ENCODE peak calls at places on chromosomes 4 and X, in nine cellular contexts. One of them, this sample, is unnamed.

GRCh38 chr4:186216465-186217024 is 10.8 kb upstream of the KLKB1 start:
- DNase-seq in body of pancreas: no peak
- DNase-seq in OCI-LY7: no peak
- DNase-seq in fibroblast of the aortic adventitia: peak
- DNase-seq in ovary: no peak
- DNase-seq in astrocyte of the spinal cord: no peak
- DNase-seq in endodermal cell: no peak
- DNase-seq in brain microvascular endothelial cell: peak
- DNase-seq in BE2C: no peak
- DNase-seq in this sample: no peak

GRCh38 chrX:32842053-32842452 is 369.3 kb downstream of the DMD start:
- DNase-seq in brain microvascular endothelial cell: no peak
- DNase-seq in ovary: no peak
- DNase-seq in astrocyte of the spinal cord: no peak
- DNase-seq in BE2C: no peak
- DNase-seq in fibroblast of the aortic adventitia: no peak
- DNase-seq in endodermal cell: no peak
- DNase-seq in OCI-LY7: no peak
- DNase-seq in body of pancreas: no peak
- DNase-seq in this sample: no peak

GRCh38 chrX:56314334-56314733 is 82.2 kb downstream of the KLF8 start:
- DNase-seq in OCI-LY7: no peak
- DNase-seq in body of pancreas: no peak
- DNase-seq in endodermal cell: no peak
- DNase-seq in BE2C: no peak
- DNase-seq in fibroblast of the aortic adventitia: no peak
- DNase-seq in astrocyte of the spinal cord: no peak
- DNase-seq in brain microvascular endothelial cell: no peak
- DNase-seq in ovary: no peak
- DNase-seq in this sample: no peak

GRCh38 chrX:112043997-112044396 is 38.6 kb downstream of the TRPC5 start:
- DNase-seq in fibroblast of the aortic adventitia: no peak
- DNase-seq in endodermal cell: no peak
- DNase-seq in OCI-LY7: peak
- DNase-seq in ovary: no peak
- DNase-seq in body of pancreas: no peak
- DNase-seq in BE2C: no peak
- DNase-seq in astrocyte of the spinal cord: no peak
- DNase-seq in brain microvascular endothelial cell: no peak
- DNase-seq in this sample: no peak

GRCh38 chr4:188959424-188959823 is 820.2 kb downstream of the TRIML1 start:
- DNase-seq in brain microvascular endothelial cell: no peak
- DNase-seq in ovary: no peak
- DNase-seq in fibroblast of the aortic adventitia: no peak
- DNase-seq in astrocyte of the spinal cord: no peak
- DNase-seq in OCI-LY7: no peak
- DNase-seq in endodermal cell: no peak
- DNase-seq in body of pancreas: no peak
- DNase-seq in BE2C: no peak
- DNase-seq in this sample: no peak

GRCh38 chr4:10866691-10867090 is 182.1 kb upstream of the CLNK start:
- DNase-seq in ovary: no peak
- DNase-seq in body of pancreas: no peak
- DNase-seq in BE2C: no peak
- DNase-seq in astrocyte of the spinal cord: no peak
- DNase-seq in fibroblast of the aortic adventitia: no peak
- DNase-seq in brain microvascular endothelial cell: no peak
- DNase-seq in OCI-LY7: no peak
- DNase-seq in endodermal cell: no peak
- DNase-seq in this sample: no peak

GRCh38 chr4:113757486-113757885 is 4.1 kb downstream of the CAMK2D start:
- DNase-seq in body of pancreas: no peak
- DNase-seq in astrocyte of the spinal cord: no peak
- DNase-seq in BE2C: no peak
- DNase-seq in endodermal cell: no peak
- DNase-seq in ovary: no peak
- DNase-seq in fibroblast of the aortic adventitia: no peak
- DNase-seq in OCI-LY7: no peak
- DNase-seq in brain microvascular endothelial cell: no peak
- DNase-seq in this sample: no peak

GRCh38 chr4:112038861-112039260 is 106.4 kb upstream of the FAM241A start:
- DNase-seq in body of pancreas: no peak
- DNase-seq in OCI-LY7: no peak
- DNase-seq in endodermal cell: no peak
- DNase-seq in brain microvascular endothelial cell: peak
- DNase-seq in fibroblast of the aortic adventitia: peak
- DNase-seq in astrocyte of the spinal cord: peak
- DNase-seq in BE2C: no peak
- DNase-seq in ovary: no peak
- DNase-seq in this sample: no peak

GRCh38 chr4:4362991-4363697 is 23.8 kb upstream of the NSG1 start:
- DNase-seq in brain microvascular endothelial cell: peak
- DNase-seq in ovary: no peak
- DNase-seq in endodermal cell: no peak
- DNase-seq in astrocyte of the spinal cord: peak
- DNase-seq in OCI-LY7: no peak
- DNase-seq in BE2C: no peak
- DNase-seq in fibroblast of the aortic adventitia: no peak
- DNase-seq in body of pancreas: no peak
- DNase-seq in this sample: no peak

GRCh38 chr4:25818293-25819240 is 44.2 kb downstream of the SEL1L3 start:
- DNase-seq in ovary: no peak
- DNase-seq in fibroblast of the aortic adventitia: peak
- DNase-seq in OCI-LY7: no peak
- DNase-seq in body of pancreas: no peak
- DNase-seq in endodermal cell: no peak
- DNase-seq in brain microvascular endothelial cell: no peak
- DNase-seq in BE2C: no peak
- DNase-seq in astrocyte of the spinal cord: no peak
- DNase-seq in this sample: no peak

GRCh38 chr4:101651778-101652177 is 138.8 kb upstream of the BANK1 start:
- DNase-seq in brain microvascular endothelial cell: no peak
- DNase-seq in body of pancreas: no peak
- DNase-seq in BE2C: no peak
- DNase-seq in fibroblast of the aortic adventitia: no peak
- DNase-seq in OCI-LY7: no peak
- DNase-seq in astrocyte of the spinal cord: no peak
- DNase-seq in endodermal cell: no peak
- DNase-seq in ovary: no peak
- DNase-seq in this sample: no peak

GRCh38 chr4:156594619-156595018 is 377.0 kb downstream of the PDGFC start:
- DNase-seq in endodermal cell: no peak
- DNase-seq in brain microvascular endothelial cell: peak
- DNase-seq in OCI-LY7: no peak
- DNase-seq in ovary: no peak
- DNase-seq in fibroblast of the aortic adventitia: peak
- DNase-seq in BE2C: no peak
- DNase-seq in body of pancreas: peak
- DNase-seq in astrocyte of the spinal cord: no peak
- DNase-seq in this sample: no peak

GRCh38 chr4:76305971-76306881 is at the start of gene STBD1:
- DNase-seq in BE2C: peak
- DNase-seq in fibroblast of the aortic adventitia: peak
- DNase-seq in body of pancreas: peak
- DNase-seq in astrocyte of the spinal cord: peak
- DNase-seq in ovary: peak
- DNase-seq in brain microvascular endothelial cell: peak
- DNase-seq in endodermal cell: peak
- DNase-seq in OCI-LY7: no peak
- DNase-seq in this sample: peak

GRCh38 chr4:73723029-73723428 is 17.3 kb upstream of the CXCL8 start:
- DNase-seq in body of pancreas: no peak
- DNase-seq in endodermal cell: no peak
- DNase-seq in fibroblast of the aortic adventitia: no peak
- DNase-seq in astrocyte of the spinal cord: no peak
- DNase-seq in brain microvascular endothelial cell: peak
- DNase-seq in ovary: no peak
- DNase-seq in BE2C: no peak
- DNase-seq in OCI-LY7: no peak
- DNase-seq in this sample: no peak

GRCh38 chrX:134139090-134139489 is 97.9 kb upstream of the CCDC160 start:
- DNase-seq in OCI-LY7: no peak
- DNase-seq in brain microvascular endothelial cell: no peak
- DNase-seq in endodermal cell: no peak
- DNase-seq in ovary: no peak
- DNase-seq in astrocyte of the spinal cord: no peak
- DNase-seq in body of pancreas: no peak
- DNase-seq in BE2C: no peak
- DNase-seq in fibroblast of the aortic adventitia: no peak
- DNase-seq in this sample: no peak

GRCh38 chr4:34181891-34182290 is 2062.4 kb downstream of the ARAP2 start:
- DNase-seq in body of pancreas: no peak
- DNase-seq in astrocyte of the spinal cord: no peak
- DNase-seq in fibroblast of the aortic adventitia: peak
- DNase-seq in brain microvascular endothelial cell: no peak
- DNase-seq in ovary: no peak
- DNase-seq in BE2C: no peak
- DNase-seq in endodermal cell: no peak
- DNase-seq in OCI-LY7: no peak
- DNase-seq in this sample: no peak

GRCh38 chr4:6199344-6199921 is 916 bp downstream of the JAKMIP1 start:
- DNase-seq in astrocyte of the spinal cord: peak
- DNase-seq in OCI-LY7: no peak
- DNase-seq in endodermal cell: no peak
- DNase-seq in ovary: no peak
- DNase-seq in fibroblast of the aortic adventitia: no peak
- DNase-seq in BE2C: peak
- DNase-seq in body of pancreas: no peak
- DNase-seq in brain microvascular endothelial cell: no peak
- DNase-seq in this sample: no peak

GRCh38 chr4:69025191-69025998 is 70.9 kb upstream of the UGT2B7 start:
- DNase-seq in BE2C: no peak
- DNase-seq in body of pancreas: peak
- DNase-seq in brain microvascular endothelial cell: no peak
- DNase-seq in ovary: no peak
- DNase-seq in astrocyte of the spinal cord: no peak
- DNase-seq in fibroblast of the aortic adventitia: no peak
- DNase-seq in endodermal cell: peak
- DNase-seq in OCI-LY7: peak
- DNase-seq in this sample: no peak

GRCh38 chr4:122584517-122584916 is 36.3 kb downstream of the IL21 start:
- DNase-seq in ovary: no peak
- DNase-seq in endodermal cell: no peak
- DNase-seq in BE2C: no peak
- DNase-seq in astrocyte of the spinal cord: peak
- DNase-seq in OCI-LY7: no peak
- DNase-seq in body of pancreas: no peak
- DNase-seq in brain microvascular endothelial cell: peak
- DNase-seq in fibroblast of the aortic adventitia: peak
- DNase-seq in this sample: no peak

GRCh38 chr4:85825937-85826678 is 351.2 kb downstream of the ARHGAP24 start:
- DNase-seq in BE2C: peak
- DNase-seq in fibroblast of the aortic adventitia: peak
- DNase-seq in body of pancreas: peak
- DNase-seq in ovary: no peak
- DNase-seq in brain microvascular endothelial cell: peak
- DNase-seq in endodermal cell: peak
- DNase-seq in astrocyte of the spinal cord: peak
- DNase-seq in OCI-LY7: no peak
- DNase-seq in this sample: peak

GRCh38 chr4:30454504-30454903 is 265.7 kb upstream of the PCDH7 start:
- DNase-seq in endodermal cell: no peak
- DNase-seq in ovary: no peak
- DNase-seq in body of pancreas: no peak
- DNase-seq in astrocyte of the spinal cord: no peak
- DNase-seq in OCI-LY7: no peak
- DNase-seq in BE2C: no peak
- DNase-seq in brain microvascular endothelial cell: no peak
- DNase-seq in fibroblast of the aortic adventitia: no peak
- DNase-seq in this sample: no peak
- H3K4me3 ChIP-seq in endodermal cell: no peak
- H3K4me3 ChIP-seq in ovary: no peak
- H3K4me3 ChIP-seq in body of pancreas: no peak
- H3K4me3 ChIP-seq in astrocyte of the spinal cord: no peak
- H3K4me3 ChIP-seq in OCI-LY7: no peak
- H3K4me3 ChIP-seq in BE2C: no peak
- H3K4me3 ChIP-seq in brain microvascular endothelial cell: no peak
- H3K4me3 ChIP-seq in fibroblast of the aortic adventitia: no peak
- H3K4me3 ChIP-seq in this sample: no peak

GRCh38 chrX:147838465-147839131 is 73.1 kb upstream of the FMR1 start:
- DNase-seq in endodermal cell: no peak
- DNase-seq in body of pancreas: no peak
- DNase-seq in OCI-LY7: peak
- DNase-seq in fibroblast of the aortic adventitia: no peak
- DNase-seq in ovary: no peak
- DNase-seq in BE2C: no peak
- DNase-seq in astrocyte of the spinal cord: no peak
- DNase-seq in brain microvascular endothelial cell: no peak
- DNase-seq in this sample: no peak
- TF ChIP-seq CTCF in endodermal cell: peak
- TF ChIP-seq CTCF in body of pancreas: no peak
- TF ChIP-seq CTCF in OCI-LY7: peak
- TF ChIP-seq CTCF in fibroblast of the aortic adventitia: no peak
- TF ChIP-seq CTCF in ovary: no peak
- TF ChIP-seq CTCF in BE2C: no peak
- TF ChIP-seq CTCF in astrocyte of the spinal cord: peak
- TF ChIP-seq CTCF in brain microvascular endothelial cell: no peak
- TF ChIP-seq CTCF in this sample: no peak

DNA sequence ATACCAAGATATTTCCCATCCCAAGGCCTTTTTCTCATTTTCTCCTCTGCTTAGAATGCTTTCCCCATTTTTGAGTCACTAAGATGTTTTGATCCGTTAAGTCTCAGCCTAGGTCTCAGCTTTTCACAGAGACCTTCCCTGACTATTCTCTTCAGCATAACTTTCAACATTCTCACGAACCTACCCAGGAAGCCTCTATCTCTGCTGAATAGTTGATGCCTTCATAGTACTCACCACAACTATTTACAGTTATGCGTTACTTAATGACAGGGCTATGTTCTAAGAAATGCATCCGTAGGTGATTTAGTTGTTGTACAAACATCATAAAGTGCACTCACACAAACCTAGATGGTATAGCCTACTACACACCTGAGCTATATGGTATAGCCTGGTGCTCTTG is 64.5 kb downstream of the ARL9 start:
- DNase-seq in ovary: no peak
- DNase-seq in brain microvascular endothelial cell: peak
- DNase-seq in astrocyte of the spinal cord: peak
- DNase-seq in OCI-LY7: no peak
- DNase-seq in BE2C: no peak
- DNase-seq in endodermal cell: no peak
- DNase-seq in body of pancreas: no peak
- DNase-seq in fibroblast of the aortic adventitia: no peak
- DNase-seq in this sample: no peak
- H3K4me3 ChIP-seq in ovary: no peak
- H3K4me3 ChIP-seq in brain microvascular endothelial cell: no peak
- H3K4me3 ChIP-seq in astrocyte of the spinal cord: no peak
- H3K4me3 ChIP-seq in OCI-LY7: no peak
- H3K4me3 ChIP-seq in BE2C: no peak
- H3K4me3 ChIP-seq in endodermal cell: no peak
- H3K4me3 ChIP-seq in body of pancreas: no peak
- H3K4me3 ChIP-seq in fibroblast of the aortic adventitia: no peak
- H3K4me3 ChIP-seq in this sample: no peak

GRCh38 chrX:46228389-46228788 is 316.8 kb downstream of the ZNF674 start:
- DNase-seq in body of pancreas: no peak
- DNase-seq in endodermal cell: no peak
- DNase-seq in fibroblast of the aortic adventitia: no peak
- DNase-seq in BE2C: no peak
- DNase-seq in brain microvascular endothelial cell: no peak
- DNase-seq in OCI-LY7: no peak
- DNase-seq in ovary: no peak
- DNase-seq in astrocyte of the spinal cord: no peak
- DNase-seq in this sample: no peak

GRCh38 chrX:46220822-46221221 is 324.4 kb downstream of the ZNF674 start:
- DNase-seq in fibroblast of the aortic adventitia: no peak
- DNase-seq in ovary: no peak
- DNase-seq in astrocyte of the spinal cord: no peak
- DNase-seq in brain microvascular endothelial cell: no peak
- DNase-seq in endodermal cell: no peak
- DNase-seq in OCI-LY7: no peak
- DNase-seq in body of pancreas: no peak
- DNase-seq in BE2C: no peak
- DNase-seq in this sample: no peak

GRCh38 chrX:46226422-46226821 is 318.8 kb downstream of the ZNF674 start:
- DNase-seq in ovary: no peak
- DNase-seq in endodermal cell: no peak
- DNase-seq in fibroblast of the aortic adventitia: no peak
- DNase-seq in OCI-LY7: no peak
- DNase-seq in astrocyte of the spinal cord: no peak
- DNase-seq in brain microvascular endothelial cell: no peak
- DNase-seq in body of pancreas: no peak
- DNase-seq in BE2C: no peak
- DNase-seq in this sample: no peak
- TF ChIP-seq CTCF in ovary: no peak
- TF ChIP-seq CTCF in endodermal cell: no peak
- TF ChIP-seq CTCF in fibroblast of the aortic adventitia: no peak
- TF ChIP-seq CTCF in OCI-LY7: no peak
- TF ChIP-seq CTCF in astrocyte of the spinal cord: no peak
- TF ChIP-seq CTCF in brain microvascular endothelial cell: no peak
- TF ChIP-seq CTCF in body of pancreas: no peak
- TF ChIP-seq CTCF in BE2C: no peak
- TF ChIP-seq CTCF in this sample: no peak

This sample was measured in lung.